ENCODE peak calls at places on chromosomes 11 and 22, in ten cellular contexts. Z is EL; D is stimulated activated CD4-positive, alpha-beta T cell treated with anti-CD3 and anti-CD28 coated beads, TNF-alpha, amount 100 ng/mL, for 48 hours; B is NCI-H82; N is RPMI7951; R is psoas muscle; T is right cardiac atrium; L is HFF-Myc; C is memory B cell; E is neural progenitor cell. P is an unnamed sample.

GRCh38 chr11:134939905-134940304 is 527.9 kb upstream of the B3GAT1 start:
- DNase-seq in T (peak), N (no peak), C (no peak), E (peak), L (no peak), Z (no peak), B (peak), D (no peak), R (no peak), P (no peak)

GRCh38 chr22:24008022-24008283 is 2.7 kb upstream of the GSTT4 start:
- DNase-seq in C (no peak), B (no peak), Z (no peak), R (peak), T (no peak), L (no peak), N (no peak), D (no peak), E (no peak), P (no peak)

GRCh38 chr22:37121887-37122591 is 12.5 kb upstream of the TMPRSS6 start:
- DNase-seq in E (no peak), L (no peak), C (peak), R (no peak), B (no peak), N (peak), D (peak), T (no peak), Z (peak), P (no peak)

GRCh38 chr11:86335131-86335768 is 33.2 kb downstream of the HIKESHI start:
- DNase-seq in Z (no peak), L (peak), D (no peak), E (no peak), N (peak), T (no peak), R (no peak), C (no peak), B (no peak), P (no peak)

GRCh38 chr22:27094633-27095308 is 437.4 kb downstream of the MIAT start:
- DNase-seq in T (peak), E (no peak), N (peak), L (no peak), B (no peak), C (no peak), R (no peak), D (no peak), Z (no peak), P (no peak)

GRCh38 chr22:17548756-17549035 is 14.6 kb upstream of the SLC25A18 start:
- DNase-seq in E (no peak), L (no peak), Z (no peak), N (no peak), R (no peak), T (no peak), C (no peak), D (no peak), B (no peak), P (no peak)

GRCh38 chr22:18113680-18114394 is 3.2 kb downstream of the TUBA8 start:
- DNase-seq in Z (no peak), T (no peak), B (no peak), N (peak), R (no peak), C (no peak), L (no peak), D (no peak), E (no peak), P (no peak)

GRCh38 chr11:42239102-42239501 is 779.6 kb upstream of the LRRC4C start:
- DNase-seq in L (peak), T (no peak), N (peak), R (no peak), D (no peak), C (no peak), E (no peak), Z (peak), B (no peak), P (no peak)

GRCh38 chr11:133323354-133323753 is 208.9 kb downstream of the OPCML start:
- DNase-seq in E (peak), D (no peak), Z (no peak), T (no peak), B (no peak), C (no peak), N (no peak), L (no peak), R (no peak), P (no peak)

GRCh38 chr22:20588843-20589581 is 81.6 kb downstream of the MED15 start:
- DNase-seq in L (no peak), D (no peak), C (no peak), T (no peak), N (no peak), R (no peak), Z (no peak), B (no peak), E (no peak), P (no peak)

GRCh38 chr11:11152877-11153276 is 200.2 kb downstream of the CSNK2A3 start:
- DNase-seq in L (no peak), D (no peak), T (no peak), B (no peak), C (no peak), E (no peak), N (no peak), Z (no peak), R (no peak), P (no peak)

GRCh38 chr11:12130180-12130980 is 20.0 kb downstream of the MICAL2 start:
- DNase-seq in R (no peak), E (no peak), L (no peak), D (no peak), T (no peak), B (no peak), C (no peak), N (no peak), Z (no peak), P (no peak)

GRCh38 chr11:1202776-1203504 is 19.9 kb upstream of the MUC5B start:
- DNase-seq in N (peak), Z (peak), D (peak), C (peak), B (peak), R (peak), T (peak), E (peak), L (no peak), P (no peak)

GRCh38 chr11:124893781-124894401 is 3.8 kb downstream of the ROBO4 start:
- DNase-seq in L (no peak), N (no peak), B (no peak), D (no peak), E (no peak), T (no peak), C (no peak), Z (no peak), R (no peak), P (no peak)

GRCh38 chr11:68968306-68969255 is 12.2 kb downstream of the MRGPRD start:
- DNase-seq in N (no peak), D (no peak), B (no peak), Z (no peak), R (peak), L (no peak), E (no peak), C (no peak), T (no peak), P (no peak)

GRCh38 chr11:35323076-35323868 is 96.1 kb downstream of the SLC1A2 start:
- DNase-seq in R (no peak), Z (peak), C (no peak), E (no peak), T (no peak), B (no peak), D (no peak), L (no peak), N (no peak), P (no peak)

GRCh38 chr11:100681064-100681502 is 6.0 kb upstream of the ARHGAP42 start:
- DNase-seq in R (peak), C (peak), B (peak), E (no peak), N (peak), Z (peak), T (peak), L (no peak), D (no peak), P (peak)

GRCh38 chr11:26297179-26297970 is 34.6 kb upstream of the ANO3 start:
- DNase-seq in R (no peak), Z (peak), B (peak), L (no peak), N (peak), C (no peak), T (no peak), E (peak), D (no peak), P (peak)

P was measured in smooth muscle cell of the brain vasculature.